ENCODE peak calls at places on chromosomes 5 and 9, in eight cellular contexts. H is hepatocyte, C is A673, V is heart right ventricle, M is A549, K is transverse colon, A is stomach, I is aorta. Y is an unnamed sample.

GRCh38 chr9:110571801-110572490 is 7.6 kb downstream of the SVEP1 start:
- DNase-seq in V (no peak), A (no peak), M (no peak), C (no peak), I (no peak), K (no peak), H (no peak), Y (no peak)

GRCh38 chr9:126704157-126704941 is 90.6 kb downstream of the LMX1B start:
- DNase-seq in C (peak; percentile 57), V (no peak), M (peak; percentile 60), I (peak; percentile 48), K (no peak), A (no peak), H (peak; percentile 79), Y (no peak)

GRCh38 chr9:116842658-116843057 is 155.6 kb downstream of the TRIM32 start:
- DNase-seq in A (no peak), C (no peak), I (no peak), H (no peak), V (no peak), M (no peak), K (no peak), Y (no peak)

GRCh38 chr5:95029569-95030366 is 255.1 kb downstream of the MCTP1 start:
- DNase-seq in A (no peak), K (no peak), V (no peak), H (no peak), C (no peak), I (no peak), M (no peak), Y (no peak)

GRCh38 chr5:159668556-159668955 is 247.7 kb upstream of the ADRA1B start:
- DNase-seq in C (no peak), A (no peak), H (no peak), I (no peak), K (no peak), V (no peak), M (no peak), Y (no peak)

GRCh38 chr5:160492565-160492964 is 70.9 kb downstream of the PTTG1 start:
- DNase-seq in I (no peak), C (no peak), V (no peak), M (no peak), H (no peak), K (no peak), A (no peak), Y (no peak)

GRCh38 chr5:143887901-143888648 is 76.1 kb downstream of the HMHB1 start:
- DNase-seq in V (no peak), A (no peak), C (peak; percentile 52), K (no peak), H (no peak), I (no peak), M (peak; percentile 9), Y (no peak)

GRCh38 chr5:153153086-153153485 is 337.4 kb upstream of the GRIA1 start:
- DNase-seq in V (no peak), I (no peak), A (no peak), M (no peak), C (peak; percentile 56), H (no peak), K (no peak), Y (no peak)

GRCh38 chr5:149940941-149941644 is 3.5 kb downstream of the PDE6A start:
- DNase-seq in H (no peak), V (no peak), C (no peak), A (no peak), M (no peak), I (no peak), K (no peak), Y (no peak)

GRCh38 chr5:16930487-16930886 is 5.6 kb downstream of the MYO10 start:
- DNase-seq in H (no peak), A (no peak), M (no peak), C (no peak), K (no peak), V (no peak), I (no peak), Y (no peak)

GRCh38 chr9:114140401-114140800 is 14.9 kb upstream of the COL27A1 start:
- DNase-seq in V (no peak), C (no peak), M (no peak), K (no peak), H (no peak), A (no peak), I (no peak), Y (no peak)

GRCh38 chr5:151055336-151055735 is 25.5 kb downstream of the TNIP1 start:
- DNase-seq in C (no peak), I (no peak), K (no peak), H (no peak), M (no peak), A (no peak), V (no peak), Y (no peak)
- H3K27ac ChIP-seq in C (no peak overlapping the region), I (no peak overlapping the region), K (peak overlapping the region; percentile 21), H (peak overlapping the region; percentile 83), M (no peak overlapping the region), A (no peak overlapping the region), V (no peak overlapping the region), Y (peak overlapping the region; percentile 72)

DNA sequence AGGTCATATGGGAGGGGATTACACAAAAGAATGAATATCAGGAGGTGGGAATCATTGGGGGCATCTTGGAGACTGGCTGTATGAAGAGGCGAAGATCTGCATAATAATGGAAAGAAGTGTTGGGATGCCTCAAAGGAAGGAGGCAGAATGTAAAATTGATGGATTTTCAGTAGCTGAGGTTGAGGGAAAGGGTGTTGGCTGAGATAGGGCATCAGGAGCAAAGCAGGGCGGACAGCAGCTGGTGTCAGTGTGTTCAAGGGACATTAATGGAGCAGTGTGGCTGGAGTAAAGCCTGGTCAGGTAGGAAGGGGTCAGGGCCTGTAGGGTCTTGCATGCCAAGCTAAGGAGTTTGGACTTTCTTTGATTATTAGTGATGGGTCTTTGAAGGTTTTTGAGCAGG is 65.2 kb upstream of the TNFAIP8 start:
- DNase-seq in H (no peak), A (no peak), I (no peak), M (no peak), V (no peak), K (no peak), C (no peak), Y (no peak)
- H3K4me1 ChIP-seq in H (peaks cover 50% of the 10 kb centered on the region), A (peaks cover 67% of the 10 kb centered on the region), I (peaks cover 9% of the 10 kb centered on the region), M (peaks cover 69% of the 10 kb centered on the region), V (peaks cover 14% of the 10 kb centered on the region), K (peaks cover 5% of the 10 kb centered on the region), C (no peaks in the 10 kb centered on the region), Y (peaks cover 74% of the 10 kb centered on the region)

GRCh38 chr5:28708472-28708871 is 1670.1 kb upstream of the CDH9 start:
- DNase-seq in K (no peak), M (no peak), I (no peak), V (no peak), C (no peak), A (no peak), H (no peak), Y (no peak)
- H3K27ac ChIP-seq in K (no peak overlapping the region), M (no peak overlapping the region), I (no peak overlapping the region), V (no peak overlapping the region), C (no peak overlapping the region), A (no peak overlapping the region), H (no peak overlapping the region), Y (no peak overlapping the region)

GRCh38 chr9:131657031-131657377 is 82.9 kb downstream of the RAPGEF1 start:
- DNase-seq in A (no peak), K (peak; percentile 47), C (no peak), H (no peak), V (no peak), I (no peak), M (no peak), Y (no peak)

GRCh38 chr9:131657456-131657855 is 82.4 kb downstream of the RAPGEF1 start:
- DNase-seq in K (no peak), M (no peak), V (no peak), I (no peak), H (no peak), A (no peak), C (no peak), Y (no peak)

GRCh38 chr9:131656356-131657030 is 83.4 kb downstream of the RAPGEF1 start:
- DNase-seq in K (peak; percentile 77), A (peak; percentile 62), M (no peak), V (peak; percentile 59), I (peak; percentile 91), H (no peak), C (no peak), Y (peak; percentile 94)

GRCh38 chr9:131658753-131659129 is 81.1 kb downstream of the RAPGEF1 start:
- DNase-seq in M (no peak), K (no peak), I (no peak), C (no peak), V (no peak), H (no peak), A (no peak), Y (no peak)

DNA sequence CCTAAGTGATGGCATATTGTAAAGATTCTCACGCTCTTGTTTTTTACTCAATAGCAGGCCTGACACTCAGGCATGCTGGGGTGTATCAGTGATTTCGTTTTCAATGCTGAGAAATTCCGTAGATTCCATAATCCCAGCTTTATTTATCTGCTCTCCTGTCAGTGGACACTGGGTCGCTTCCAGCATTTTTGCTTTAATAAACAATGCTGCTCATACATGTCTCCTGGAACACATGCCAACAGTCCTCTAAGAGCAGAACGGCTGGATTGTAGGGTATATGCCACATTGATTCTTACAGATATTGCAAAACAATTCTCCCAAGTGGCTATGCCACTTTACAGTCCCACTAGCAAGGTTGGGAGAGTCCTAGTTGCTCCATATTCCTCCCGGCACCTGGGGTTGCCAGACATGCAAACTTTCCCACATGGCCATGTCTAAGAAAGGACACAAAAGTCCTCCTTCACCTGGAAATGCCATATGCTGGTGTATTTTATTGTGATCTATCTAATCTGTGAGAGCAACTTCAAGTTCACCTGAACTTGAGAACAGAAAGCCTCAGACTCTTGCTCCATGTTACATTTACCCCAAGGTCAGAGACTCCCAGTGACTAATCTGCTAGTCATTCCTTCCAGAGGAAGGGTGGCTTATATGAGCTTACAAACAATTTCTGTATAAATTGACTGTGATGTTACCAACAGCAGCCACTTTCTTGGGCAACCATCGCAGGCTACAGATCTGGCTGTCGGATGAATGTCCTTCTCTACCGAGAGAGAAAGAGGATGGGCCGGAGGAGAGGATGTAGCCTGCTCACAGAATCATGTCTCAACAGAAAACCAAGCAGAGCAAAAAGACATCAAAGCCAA is 81.8 kb downstream of the RAPGEF1 start:
- DNase-seq in A (no peak), H (peak; percentile 57), M (peak; percentile 67), I (no peak), K (no peak), V (no peak), C (no peak), Y (no peak)
- H3K4me1 ChIP-seq in A (peaks cover 83% of the 10 kb centered on the region), H (peaks cover 42% of the 10 kb centered on the region), M (peaks cover 43% of the 10 kb centered on the region), I (peaks cover 3% of the 10 kb centered on the region), K (peaks cover 52% of the 10 kb centered on the region), V (peaks cover 58% of the 10 kb centered on the region), C (peaks cover 13% of the 10 kb centered on the region), Y (peaks cover 85% of the 10 kb centered on the region)

GRCh38 chr9:74771672-74772071 is 116.0 kb downstream of the TRPM6 start:
- DNase-seq in M (no peak), V (no peak), C (no peak), H (no peak), I (no peak), K (no peak), A (no peak), Y (no peak)

GRCh38 chr9:74772126-74772525 is 115.6 kb downstream of the TRPM6 start:
- DNase-seq in M (no peak), C (no peak), K (no peak), V (no peak), H (no peak), I (no peak), A (no peak), Y (no peak)

GRCh38 chr9:74775401-74775800 is 112.3 kb downstream of the TRPM6 start:
- DNase-seq in C (no peak), M (no peak), K (no peak), I (no peak), A (no peak), V (no peak), H (no peak), Y (no peak)

GRCh38 chr9:74773886-74774479 is 113.7 kb downstream of the TRPM6 start:
- DNase-seq in K (peak; percentile 87), I (peak; percentile 78), M (peak; percentile 81), A (peak; percentile 86), V (peak; percentile 65), C (peak; percentile 74), H (peak; percentile 87), Y (peak; percentile 65)

GRCh38 chr9:74777136-74777879 is 110.4 kb downstream of the TRPM6 start:
- DNase-seq in M (peak; percentile 57), A (peak; percentile 69), V (peak; percentile 48), I (peak; percentile 71), K (peak; percentile 73), H (peak; percentile 84), C (peak; percentile 64), Y (peak; percentile 49)
- H3K27ac ChIP-seq in M (no peak overlapping the region), A (no peak overlapping the region), V (no peak overlapping the region), I (no peak overlapping the region), K (no peak overlapping the region), H (no peak overlapping the region), C (no peak overlapping the region), Y (no peak overlapping the region)

Y was measured in left lung.